ENCODE peak calls at places on chromosome 19, in five cellular contexts. One of them, this sample, is unnamed. For H3K9me3 and H3K4me1, the result is how much of the 10 kb centered on the place peaks cover.

GRCh38 chr19:8302734-8303133 is 5.4 kb downstream of the CD320 start:
- DNase-seq in uterus: no peak
- DNase-seq in PC-3: no peak
- DNase-seq in CD8-positive, alpha-beta T cell: no peak
- DNase-seq in sigmoid colon: no peak
- DNase-seq in this sample: no peak

GRCh38 chr19:45960595-45961235 is 12.9 kb downstream of the NOVA2 start:
- DNase-seq in sigmoid colon: no peak
- DNase-seq in CD8-positive, alpha-beta T cell: no peak
- DNase-seq in PC-3: no peak
- DNase-seq in uterus: no peak
- DNase-seq in this sample: no peak

GRCh38 chr19:1411255-1412191 is 4.1 kb downstream of the DAZAP1 start:
- DNase-seq in CD8-positive, alpha-beta T cell: peak
- DNase-seq in sigmoid colon: no peak
- DNase-seq in uterus: no peak
- DNase-seq in PC-3: no peak
- DNase-seq in this sample: peak

GRCh38 chr19:52248256-52248655 is 21.1 kb upstream of the ZNF766 start:
- DNase-seq in PC-3: peak
- DNase-seq in sigmoid colon: no peak
- DNase-seq in CD8-positive, alpha-beta T cell: peak
- DNase-seq in uterus: no peak
- DNase-seq in this sample: peak

GRCh38 chr19:33487901-33488817 is 33.4 kb downstream of the PEPD start:
- DNase-seq in PC-3: no peak
- DNase-seq in uterus: no peak
- DNase-seq in CD8-positive, alpha-beta T cell: no peak
- DNase-seq in sigmoid colon: peak
- DNase-seq in this sample: no peak

GRCh38 chr19:18053571-18054219 is 33.0 kb downstream of the IL12RB1 start:
- DNase-seq in uterus: no peak
- DNase-seq in sigmoid colon: no peak
- DNase-seq in CD8-positive, alpha-beta T cell: no peak
- DNase-seq in PC-3: peak
- DNase-seq in this sample: no peak

GRCh38 chr19:19342086-19343015 is 21.7 kb downstream of the MAU2 start:
- DNase-seq in uterus: peak
- DNase-seq in PC-3: peak
- DNase-seq in CD8-positive, alpha-beta T cell: no peak
- DNase-seq in sigmoid colon: no peak
- DNase-seq in this sample: peak

GRCh38 chr19:47469419-47469700 is 2.3 kb downstream of the SLC8A2 start:
- DNase-seq in PC-3: no peak
- DNase-seq in CD8-positive, alpha-beta T cell: no peak
- DNase-seq in uterus: no peak
- DNase-seq in sigmoid colon: no peak
- DNase-seq in this sample: peak

GRCh38 chr19:45273532-45273877 is 22.4 kb downstream of the MARK4 start:
- DNase-seq in PC-3: no peak
- DNase-seq in CD8-positive, alpha-beta T cell: no peak
- DNase-seq in uterus: no peak
- DNase-seq in sigmoid colon: no peak
- DNase-seq in this sample: no peak

GRCh38 chr19:17718467-17718987 is 753 bp upstream of the MAP1S start:
- DNase-seq in CD8-positive, alpha-beta T cell: no peak
- DNase-seq in uterus: no peak
- DNase-seq in PC-3: peak
- DNase-seq in sigmoid colon: no peak
- DNase-seq in this sample: no peak

GRCh38 chr19:898663-899062 is 5.4 kb downstream of the RNU6-9 start:
- DNase-seq in CD8-positive, alpha-beta T cell: no peak
- DNase-seq in uterus: no peak
- DNase-seq in PC-3: no peak
- DNase-seq in sigmoid colon: no peak
- DNase-seq in this sample: peak

GRCh38 chr19:342801-343421 is 1.7 kb downstream of the MIER2 start:
- DNase-seq in CD8-positive, alpha-beta T cell: no peak
- DNase-seq in sigmoid colon: peak
- DNase-seq in uterus: peak
- DNase-seq in PC-3: peak
- DNase-seq in this sample: no peak

GRCh38 chr19:17479325-17479791 is 9.0 kb downstream of the SLC27A1 start:
- DNase-seq in sigmoid colon: no peak
- DNase-seq in PC-3: no peak
- DNase-seq in CD8-positive, alpha-beta T cell: no peak
- DNase-seq in uterus: no peak
- DNase-seq in this sample: no peak

GRCh38 chr19:48120505-48120904 is 9.9 kb upstream of the PLA2G4C start:
- DNase-seq in CD8-positive, alpha-beta T cell: no peak
- DNase-seq in sigmoid colon: no peak
- DNase-seq in PC-3: no peak
- DNase-seq in uterus: no peak
- DNase-seq in this sample: no peak

GRCh38 chr19:30920238-30920637 is 429.0 kb downstream of the TSHZ3 start:
- DNase-seq in PC-3: no peak
- DNase-seq in uterus: no peak
- DNase-seq in CD8-positive, alpha-beta T cell: no peak
- DNase-seq in sigmoid colon: no peak
- DNase-seq in this sample: no peak

GRCh38 chr19:7356899-7357627 is 8.3 kb downstream of the ARHGEF18 start:
- DNase-seq in uterus: peak
- DNase-seq in sigmoid colon: peak
- DNase-seq in PC-3: no peak
- DNase-seq in CD8-positive, alpha-beta T cell: no peak
- DNase-seq in this sample: no peak

GRCh38 chr19:34232566-34233481 is 21.5 kb upstream of the GARRE1 start:
- DNase-seq in PC-3: peak
- DNase-seq in uterus: peak
- DNase-seq in sigmoid colon: peak
- DNase-seq in CD8-positive, alpha-beta T cell: no peak
- DNase-seq in this sample: peak

GRCh38 chr19:39080431-39080830 is 3.7 kb upstream of the ACP7 start:
- DNase-seq in CD8-positive, alpha-beta T cell: no peak
- DNase-seq in PC-3: peak
- DNase-seq in sigmoid colon: no peak
- DNase-seq in uterus: no peak
- DNase-seq in this sample: no peak

GRCh38 chr19:1177322-1178114 is 3.5 kb upstream of the SBNO2 start:
- DNase-seq in CD8-positive, alpha-beta T cell: no peak
- DNase-seq in uterus: no peak
- DNase-seq in PC-3: peak
- DNase-seq in sigmoid colon: peak
- DNase-seq in this sample: no peak

GRCh38 chr19:32606289-32606688 is 25.3 kb downstream of the PDCD5 start:
- DNase-seq in sigmoid colon: no peak
- DNase-seq in PC-3: no peak
- DNase-seq in uterus: no peak
- DNase-seq in CD8-positive, alpha-beta T cell: no peak
- DNase-seq in this sample: no peak

GRCh38 chr19:42468273-42468796 is 25.6 kb upstream of the CXCL17 start:
- DNase-seq in sigmoid colon: no peak
- DNase-seq in uterus: no peak
- DNase-seq in PC-3: peak
- DNase-seq in CD8-positive, alpha-beta T cell: no peak
- DNase-seq in this sample: no peak

GRCh38 chr19:10727599-10728250 is 9.8 kb downstream of the DNM2 start:
- DNase-seq in CD8-positive, alpha-beta T cell: no peak
- DNase-seq in PC-3: no peak
- DNase-seq in uterus: no peak
- DNase-seq in sigmoid colon: no peak
- DNase-seq in this sample: no peak

GRCh38 chr19:16000024-16000687 is 51.3 kb downstream of the OR10H4 start:
- DNase-seq in CD8-positive, alpha-beta T cell: no peak
- DNase-seq in sigmoid colon: no peak
- DNase-seq in PC-3: no peak
- DNase-seq in uterus: no peak
- DNase-seq in this sample: no peak
- H3K9me3 ChIP-seq in CD8-positive, alpha-beta T cell: under half
- H3K9me3 ChIP-seq in sigmoid colon: under half
- H3K9me3 ChIP-seq in PC-3: under half
- H3K9me3 ChIP-seq in uterus: under half
- H3K9me3 ChIP-seq in this sample: under half

DNA sequence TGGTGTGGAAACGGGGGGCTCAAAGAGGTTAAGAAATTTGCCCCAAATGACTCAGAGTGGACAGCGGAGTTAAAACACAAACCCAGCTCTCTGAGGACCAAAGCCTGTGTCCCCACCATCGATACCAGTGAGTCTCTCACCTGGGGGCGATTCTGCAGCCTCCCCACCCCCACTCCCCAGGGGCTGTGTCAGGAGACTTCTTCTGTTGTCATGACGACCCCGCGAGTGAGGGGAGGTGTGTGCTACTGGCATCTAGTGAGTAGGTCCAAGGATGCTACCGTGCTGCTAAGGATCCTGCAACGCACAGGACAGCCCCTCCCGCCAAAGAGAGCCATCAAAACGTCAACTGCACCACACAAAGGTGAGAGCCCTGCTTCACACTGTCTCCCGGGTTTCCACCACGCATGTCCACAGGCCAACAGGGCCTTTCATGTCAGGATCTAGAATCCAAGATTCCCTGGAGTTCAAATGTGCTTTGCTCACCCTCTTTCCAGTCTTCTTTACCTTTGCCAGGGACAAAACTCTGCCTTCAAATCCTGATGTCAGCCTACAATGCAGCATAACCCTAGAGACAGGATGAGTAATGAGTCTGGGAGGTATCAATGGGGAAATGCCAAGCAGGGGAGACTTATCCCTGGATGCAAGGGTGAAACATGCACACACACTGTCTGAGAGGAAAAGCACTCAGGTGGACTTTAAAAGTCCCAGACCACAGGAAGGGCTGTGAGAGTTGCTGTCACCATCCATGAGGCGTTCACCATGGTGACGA is 3.9 kb downstream of the RANBP3 start:
- DNase-seq in PC-3: no peak
- DNase-seq in sigmoid colon: peak
- DNase-seq in uterus: no peak
- DNase-seq in CD8-positive, alpha-beta T cell: no peak
- DNase-seq in this sample: no peak
- H3K4me1 ChIP-seq in PC-3: under half
- H3K4me1 ChIP-seq in sigmoid colon: half or more
- H3K4me1 ChIP-seq in uterus: under half
- H3K4me1 ChIP-seq in CD8-positive, alpha-beta T cell: half or more
- H3K4me1 ChIP-seq in this sample: half or more

DNA sequence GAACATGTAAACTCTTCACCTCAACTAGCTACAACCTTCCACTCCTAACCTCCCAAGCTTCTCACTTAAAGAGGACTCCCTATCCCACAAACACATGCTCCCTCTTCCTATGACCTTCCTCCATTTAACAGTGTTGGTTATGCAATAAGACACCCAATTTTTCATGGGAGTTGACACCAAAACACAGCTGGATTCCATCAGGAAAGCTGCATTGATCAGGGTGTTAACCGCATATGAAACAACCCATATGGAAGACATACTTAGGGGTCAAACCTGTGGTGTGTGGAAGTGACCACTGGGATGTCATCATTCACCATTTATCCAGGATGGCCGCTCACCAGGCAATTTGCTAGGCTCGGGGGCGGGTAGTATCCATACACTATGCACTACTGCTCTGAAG is 21.9 kb downstream of the ZNF473 start:
- DNase-seq in uterus: no peak
- DNase-seq in PC-3: no peak
- DNase-seq in sigmoid colon: no peak
- DNase-seq in CD8-positive, alpha-beta T cell: no peak
- DNase-seq in this sample: no peak
- H3K9me3 ChIP-seq in uterus: under half
- H3K9me3 ChIP-seq in PC-3: under half
- H3K9me3 ChIP-seq in sigmoid colon: under half
- H3K9me3 ChIP-seq in CD8-positive, alpha-beta T cell: under half
- H3K9me3 ChIP-seq in this sample: half or more

DNA sequence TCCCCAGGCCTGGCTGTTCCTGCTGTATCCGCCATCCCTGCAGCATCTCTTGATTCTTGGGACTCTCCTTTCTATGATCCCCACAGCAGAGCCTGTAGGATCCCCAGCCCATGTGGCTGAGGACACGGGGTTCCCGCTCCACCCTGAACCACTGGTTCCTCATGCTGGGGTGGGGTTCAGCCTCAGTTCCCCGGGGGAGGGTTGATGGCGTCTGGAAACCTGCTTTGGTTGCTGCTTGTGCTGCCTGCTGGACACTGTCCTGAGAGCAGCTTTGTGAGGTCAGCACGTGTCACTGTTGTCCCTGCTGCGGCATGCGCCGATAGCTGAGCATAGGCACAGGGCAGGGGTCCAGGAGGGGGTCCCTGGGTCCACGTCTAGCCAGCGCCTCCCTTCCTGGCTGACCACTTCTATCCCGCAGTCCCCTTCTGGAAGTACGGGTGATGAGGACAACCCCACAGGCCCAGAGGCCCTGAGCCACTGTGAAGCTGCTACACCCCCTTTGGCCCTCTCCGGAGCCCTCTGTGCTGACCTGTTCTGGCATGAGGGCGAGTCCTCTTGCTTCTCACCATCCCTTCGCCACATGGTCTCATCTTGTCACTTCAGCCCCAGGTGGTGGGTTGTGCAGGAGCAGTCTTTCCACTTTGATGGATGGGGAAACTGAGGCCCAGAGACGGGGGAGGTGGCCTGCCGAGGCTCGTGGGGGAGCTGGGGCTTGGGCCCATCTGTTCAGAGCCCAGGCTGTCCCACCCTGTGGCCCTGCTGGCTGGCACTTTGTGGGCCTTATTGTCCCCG is 5.5 kb downstream of the EPN1 start:
- DNase-seq in uterus: no peak
- DNase-seq in sigmoid colon: no peak
- DNase-seq in CD8-positive, alpha-beta T cell: no peak
- DNase-seq in PC-3: no peak
- DNase-seq in this sample: no peak
- H3K4me1 ChIP-seq in uterus: under half
- H3K4me1 ChIP-seq in sigmoid colon: under half
- H3K4me1 ChIP-seq in CD8-positive, alpha-beta T cell: under half
- H3K4me1 ChIP-seq in PC-3: under half
- H3K4me1 ChIP-seq in this sample: under half

GRCh38 chr19:27674701-27675100 is 1538.2 kb downstream of the UQCRFS1 start:
- DNase-seq in CD8-positive, alpha-beta T cell: no peak
- DNase-seq in PC-3: no peak
- DNase-seq in uterus: no peak
- DNase-seq in sigmoid colon: no peak
- DNase-seq in this sample: no peak
- H3K9me3 ChIP-seq in CD8-positive, alpha-beta T cell: under half
- H3K9me3 ChIP-seq in PC-3: under half
- H3K9me3 ChIP-seq in uterus: under half
- H3K9me3 ChIP-seq in sigmoid colon: under half
- H3K9me3 ChIP-seq in this sample: under half

GRCh38 chr19:12953456-12954149 is 3.4 kb downstream of the GADD45GIP1 start:
- DNase-seq in CD8-positive, alpha-beta T cell: no peak
- DNase-seq in PC-3: no peak
- DNase-seq in sigmoid colon: no peak
- DNase-seq in uterus: no peak
- DNase-seq in this sample: no peak

GRCh38 chr19:12954150-12954962 is 2.7 kb downstream of the GADD45GIP1 start:
- DNase-seq in CD8-positive, alpha-beta T cell: no peak
- DNase-seq in uterus: no peak
- DNase-seq in PC-3: no peak
- DNase-seq in sigmoid colon: no peak
- DNase-seq in this sample: no peak

GRCh38 chr19:12949363-12950284 is 4.0 kb downstream of the RAD23A start:
- DNase-seq in PC-3: no peak
- DNase-seq in sigmoid colon: no peak
- DNase-seq in uterus: no peak
- DNase-seq in CD8-positive, alpha-beta T cell: no peak
- DNase-seq in this sample: peak

GRCh38 chr19:12955996-12956395 is 1.0 kb downstream of the GADD45GIP1 start:
- DNase-seq in CD8-positive, alpha-beta T cell: no peak
- DNase-seq in sigmoid colon: no peak
- DNase-seq in PC-3: peak
- DNase-seq in uterus: no peak
- DNase-seq in this sample: no peak

GRCh38 chr19:12952488-12953455 is 4.3 kb downstream of the GADD45GIP1 start:
- DNase-seq in PC-3: peak
- DNase-seq in CD8-positive, alpha-beta T cell: no peak
- DNase-seq in uterus: no peak
- DNase-seq in sigmoid colon: no peak
- DNase-seq in this sample: no peak
- H3K4me1 ChIP-seq in PC-3: under half
- H3K4me1 ChIP-seq in CD8-positive, alpha-beta T cell: under half
- H3K4me1 ChIP-seq in uterus: under half
- H3K4me1 ChIP-seq in sigmoid colon: under half
- H3K4me1 ChIP-seq in this sample: half or more

This sample was measured in psoas muscle.